ENCODE peak calls at places on chromosome 21, in seven cellular contexts. P is sigmoid colon, B is H1, V is K562, E is SK-N-SH, G is tibial nerve, D is transverse colon. S is an unnamed sample.

GRCh38 chr21:30268608-30269197 is 14.0 kb downstream of the KRTAP24-1 start:
- DNase-seq in V (peak), P (no peak), D (no peak), G (no peak), B (no peak), E (peak), S (no peak)

GRCh38 chr21:39055167-39055767 is 128.0 kb downstream of the PSMG1 start:
- DNase-seq in B (no peak), P (no peak), D (no peak), G (no peak), V (no peak), E (no peak), S (no peak)

GRCh38 chr21:8990326-8991087 is 1530.9 kb upstream of the TPTE start:
- DNase-seq in P (peak), B (no peak), G (no peak), E (no peak), D (no peak), V (no peak), S (no peak)

GRCh38 chr21:39661740-39662139 is 49.0 kb downstream of the B3GALT5 start:
- DNase-seq in V (no peak), B (no peak), E (no peak), P (no peak), G (no peak), D (no peak), S (no peak)

GRCh38 chr21:41124626-41125240 is 43.2 kb upstream of the BACE2 start:
- DNase-seq in E (no peak), B (no peak), V (no peak), P (no peak), G (no peak), D (no peak), S (no peak)

GRCh38 chr21:38993561-38993960 is 187.8 kb downstream of the ETS2 start:
- DNase-seq in D (peak), G (no peak), V (no peak), B (no peak), E (no peak), P (peak), S (no peak)

GRCh38 chr21:39155578-39155977 is 27.7 kb downstream of the PSMG1 start:
- DNase-seq in E (no peak), B (no peak), G (no peak), P (no peak), V (no peak), D (no peak), S (no peak)

GRCh38 chr21:38170283-38170682 is 86.5 kb upstream of the KCNJ15 start:
- DNase-seq in P (no peak), D (no peak), E (no peak), G (no peak), B (peak), V (no peak), S (no peak)

GRCh38 chr21:29287383-29287782 is 11.3 kb upstream of the BACH1 start:
- DNase-seq in B (no peak), V (no peak), G (no peak), E (no peak), P (no peak), D (no peak), S (no peak)

GRCh38 chr21:14753069-14753465 is 207.0 kb upstream of the SAMSN1 start:
- DNase-seq in B (no peak), D (no peak), V (no peak), P (no peak), E (no peak), G (no peak), S (no peak)

GRCh38 chr21:38639782-38640750 is 141.8 kb upstream of the ERG start:
- DNase-seq in B (no peak), G (no peak), D (no peak), E (no peak), V (no peak), P (no peak), S (no peak)

GRCh38 chr21:41725421-41726021 is 41.3 kb downstream of the RIPK4 start:
- DNase-seq in G (no peak), V (no peak), B (no peak), E (no peak), D (no peak), P (no peak), S (no peak)

GRCh38 chr21:37563641-37564340 is 197.2 kb downstream of the DYRK1A start:
- DNase-seq in G (peak), P (peak), E (peak), B (peak), D (peak), V (peak), S (peak)

GRCh38 chr21:37128069-37128468 is 55.0 kb downstream of the TTC3 start:
- DNase-seq in D (no peak), V (no peak), G (no peak), P (no peak), E (no peak), B (no peak), S (peak)

GRCh38 chr21:22044431-22044830 is 1046.2 kb downstream of the NCAM2 start:
- DNase-seq in B (no peak), V (no peak), E (no peak), D (no peak), G (no peak), P (no peak), S (no peak)

GRCh38 chr21:36722370-36723368 is 23.8 kb downstream of the SIM2 start:
- DNase-seq in V (no peak), B (no peak), G (no peak), E (no peak), D (no peak), P (peak), S (no peak)

GRCh38 chr21:39312112-39313041 is 1.1 kb downstream of the BRWD1 start:
- DNase-seq in P (peak), B (peak), G (peak), E (peak), D (peak), V (peak), S (peak)

GRCh38 chr21:35239811-35240219 is 190.7 kb upstream of the RUNX1 start:
- DNase-seq in P (no peak), V (no peak), E (peak), D (no peak), G (no peak), B (no peak), S (peak)
- H3K4me3 ChIP-seq in P (no peak), V (no peak), E (peak), D (no peak), G (no peak), B (no peak), S (no peak)

GRCh38 chr21:33655591-33656221 is 13.4 kb downstream of the ITSN1 start:
- DNase-seq in G (no peak), V (peak), B (no peak), P (no peak), D (no peak), E (no peak), S (peak)
- TF ChIP-seq EP300 in G (no peak), V (no peak), B (no peak), P (no peak), D (no peak), E (no peak), S (no peak)

GRCh38 chr21:42737969-42738590 is 84.7 kb downstream of the PDE9A start:
- DNase-seq in D (peak), V (no peak), E (no peak), G (no peak), P (peak), B (no peak), S (peak)
- H3K4me3 ChIP-seq in D (no peak), V (no peak), E (no peak), G (no peak), P (no peak), B (no peak), S (no peak)

DNA sequence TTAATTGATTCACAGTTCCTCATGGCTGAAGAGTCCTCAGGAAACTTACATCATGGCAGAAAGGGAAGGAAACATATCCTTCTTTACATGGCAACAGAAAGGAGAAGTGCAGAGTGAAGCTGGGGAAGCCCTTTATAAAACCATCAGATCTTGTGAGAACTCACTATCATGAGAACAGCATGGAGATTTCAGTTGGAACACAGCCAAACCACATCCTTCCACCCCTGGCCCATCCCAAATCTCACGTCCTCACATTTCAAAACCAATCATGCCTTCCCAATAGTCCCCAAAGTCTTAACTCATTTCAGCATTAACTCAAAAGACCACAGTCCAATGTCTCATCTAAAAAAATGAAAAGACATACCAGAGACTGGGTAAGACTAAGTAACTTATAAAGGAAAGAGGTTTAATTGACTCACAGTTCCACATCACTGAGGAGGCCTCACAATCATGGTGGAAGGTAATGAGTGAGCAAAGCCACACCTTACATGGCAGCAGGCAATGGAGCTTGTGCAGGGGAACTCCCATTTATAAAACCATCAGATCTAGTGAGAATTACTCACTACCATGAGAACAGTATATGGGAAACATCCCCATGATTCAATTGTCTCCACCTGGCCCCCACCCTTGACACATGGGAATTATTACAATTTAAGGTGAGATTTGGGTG is 105.2 kb downstream of the MRPL39 start:
- DNase-seq in B (no peak), P (no peak), D (no peak), V (no peak), E (no peak), G (no peak), S (peak)
- TF ChIP-seq EP300 in B (no peak), P (no peak), D (no peak), V (no peak), E (no peak), G (peak), S (no peak)

DNA sequence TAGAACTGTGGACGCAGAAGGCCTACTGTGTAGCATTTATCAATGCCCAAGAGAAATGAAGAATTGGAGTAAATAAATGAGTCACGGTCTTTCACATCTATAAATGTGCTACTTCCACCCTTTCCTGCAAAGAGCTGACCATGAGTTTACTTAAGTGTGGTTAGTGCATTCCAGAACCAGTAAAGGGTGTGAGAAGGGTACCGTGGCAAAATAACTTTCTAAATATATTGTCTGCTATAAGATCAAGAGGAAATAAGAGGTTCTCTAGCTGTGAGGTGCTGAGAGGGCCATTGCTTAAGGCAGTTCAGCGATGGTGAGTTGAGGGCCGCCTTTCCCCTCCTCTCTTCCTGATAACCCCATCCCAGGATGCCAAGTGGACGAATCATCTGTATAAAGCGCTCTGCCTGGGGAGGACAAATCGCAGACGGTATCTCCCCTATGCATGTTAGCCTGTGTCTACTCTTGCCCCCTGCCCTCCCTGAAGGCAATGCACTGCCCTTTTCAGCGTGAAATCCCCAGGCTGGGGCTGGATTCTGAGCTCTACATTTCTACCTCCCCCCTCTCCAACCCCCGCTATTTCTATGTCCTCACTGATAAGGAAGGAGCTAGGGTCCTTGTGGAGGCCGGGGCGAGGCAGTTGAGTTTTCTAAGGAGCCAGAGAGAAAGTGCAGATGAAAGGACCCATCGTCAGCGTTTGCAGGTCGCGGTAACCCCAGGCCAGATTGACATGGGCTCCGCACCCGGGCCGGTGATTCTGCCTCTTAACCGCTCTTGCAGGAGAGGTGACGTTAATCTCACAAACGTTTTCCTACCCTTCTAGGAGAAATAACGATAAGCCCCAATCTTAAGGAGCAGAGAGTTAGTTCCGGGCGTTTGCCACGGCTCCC is 1.5 kb upstream of the NCAM2 start:
- DNase-seq in V (no peak), P (no peak), B (no peak), E (no peak), G (no peak), D (no peak), S (peak)
- H3K4me3 ChIP-seq in V (no peak), P (peak), B (peak), E (no peak), G (peak), D (no peak), S (no peak)

GRCh38 chr21:18222346-18222745 is 22.3 kb upstream of the CHODL start:
- DNase-seq in B (no peak), G (no peak), D (no peak), P (no peak), V (no peak), E (no peak), S (no peak)

DNA sequence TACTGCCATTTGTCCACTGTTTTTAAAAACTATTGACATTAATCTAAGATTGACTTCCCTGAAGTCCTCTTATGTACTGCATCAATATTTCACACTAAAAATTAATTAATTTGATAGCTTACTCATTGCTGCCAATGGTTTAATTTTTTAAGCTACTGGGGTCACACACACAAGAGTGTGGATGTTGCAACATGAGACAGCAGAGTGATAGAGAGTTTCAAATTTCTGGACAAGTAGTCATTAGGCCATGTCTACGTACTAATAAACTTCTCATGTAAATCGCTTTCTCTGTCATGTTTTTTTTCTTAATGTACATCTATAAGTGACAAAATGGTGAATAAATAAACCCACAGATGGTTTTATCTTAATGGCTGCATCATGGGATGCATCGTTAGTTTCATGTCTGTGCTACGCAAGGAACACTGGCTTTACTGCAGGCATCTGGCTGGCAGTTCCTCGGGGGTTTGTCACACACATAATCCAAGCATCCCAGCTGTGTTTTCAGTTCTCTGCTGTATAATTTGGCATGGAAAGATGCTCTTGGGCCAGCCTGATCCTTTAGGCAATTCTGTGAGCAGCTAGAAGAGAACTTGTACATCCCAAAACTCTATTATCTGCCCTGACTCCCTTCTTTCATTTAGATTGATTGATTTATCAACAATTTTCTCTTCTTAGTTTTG is 16.4 kb upstream of the CHODL start:
- DNase-seq in E (no peak), G (no peak), B (no peak), P (no peak), V (no peak), D (no peak), S (no peak)
- TF ChIP-seq EP300 in E (no peak), G (no peak), B (no peak), P (no peak), V (no peak), D (no peak), S (no peak)

DNA sequence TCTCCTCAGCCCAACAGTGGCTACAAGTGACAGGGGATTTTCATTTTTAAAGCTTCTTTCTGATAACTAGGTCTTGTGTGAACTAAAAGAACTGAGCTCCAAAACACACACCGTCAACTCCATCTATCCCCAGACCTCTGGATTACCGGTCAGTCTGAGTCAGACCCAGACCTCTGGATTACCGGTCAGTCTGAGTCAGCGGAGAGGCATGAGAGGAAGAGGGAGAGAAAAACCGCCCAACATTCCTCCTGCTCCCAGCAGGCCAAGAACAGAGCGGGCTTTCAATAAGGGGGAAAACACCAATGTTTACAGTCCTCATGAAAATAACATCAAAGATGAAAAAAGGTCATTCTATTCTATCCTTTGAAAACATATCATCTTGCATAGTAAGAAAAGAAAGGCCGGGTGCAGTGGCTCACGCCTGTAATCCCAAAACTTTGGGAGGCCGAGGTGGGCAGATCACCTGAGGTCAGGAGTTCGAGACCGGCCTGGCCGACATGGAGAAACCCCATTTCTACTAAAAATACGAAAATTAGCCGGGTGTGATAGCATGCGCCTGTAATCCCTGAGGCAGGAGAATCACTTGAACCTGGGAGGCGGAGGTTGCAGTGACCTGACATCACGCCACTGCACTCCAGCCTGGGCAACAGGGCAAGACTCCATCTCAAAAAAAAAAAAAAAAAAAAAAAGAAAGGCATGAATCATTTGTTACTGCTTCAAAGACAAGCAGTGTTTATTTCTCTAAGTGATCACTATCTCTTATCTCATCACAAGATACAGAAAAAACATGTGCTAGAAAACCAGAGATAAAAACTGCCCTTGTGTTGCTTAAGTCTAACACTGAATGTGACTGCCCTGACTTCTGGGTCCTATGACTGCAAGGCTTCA is 3.4 kb downstream of the PTTG1IP start:
- DNase-seq in G (no peak), E (no peak), B (no peak), D (peak), P (peak), V (peak), S (no peak)
- H3K4me3 ChIP-seq in G (no peak), E (peak), B (no peak), D (no peak), P (peak), V (peak), S (no peak)

GRCh38 chr21:45366476-45366875 is 38.5 kb upstream of the COL18A1 start:
- DNase-seq in V (no peak), B (no peak), G (no peak), D (no peak), P (no peak), E (no peak), S (no peak)

GRCh38 chr21:45365186-45365607 is 39.8 kb upstream of the COL18A1 start:
- DNase-seq in G (no peak), E (no peak), V (no peak), P (no peak), D (no peak), B (no peak), S (no peak)

GRCh38 chr21:45366931-45367401 is 38.0 kb upstream of the COL18A1 start:
- DNase-seq in G (no peak), D (peak), B (no peak), P (peak), V (peak), E (peak), S (no peak)

GRCh38 chr21:45364464-45365185 is 40.3 kb upstream of the COL18A1 start:
- DNase-seq in G (no peak), B (no peak), E (no peak), V (no peak), P (peak), D (no peak), S (peak)

GRCh38 chr21:45365608-45366241 is 39.2 kb upstream of the COL18A1 start:
- DNase-seq in V (no peak), P (no peak), G (no peak), D (no peak), E (no peak), B (peak), S (no peak)
- TF ChIP-seq EP300 in V (no peak), P (no peak), G (no peak), D (no peak), E (no peak), B (no peak), S (no peak)

DNA sequence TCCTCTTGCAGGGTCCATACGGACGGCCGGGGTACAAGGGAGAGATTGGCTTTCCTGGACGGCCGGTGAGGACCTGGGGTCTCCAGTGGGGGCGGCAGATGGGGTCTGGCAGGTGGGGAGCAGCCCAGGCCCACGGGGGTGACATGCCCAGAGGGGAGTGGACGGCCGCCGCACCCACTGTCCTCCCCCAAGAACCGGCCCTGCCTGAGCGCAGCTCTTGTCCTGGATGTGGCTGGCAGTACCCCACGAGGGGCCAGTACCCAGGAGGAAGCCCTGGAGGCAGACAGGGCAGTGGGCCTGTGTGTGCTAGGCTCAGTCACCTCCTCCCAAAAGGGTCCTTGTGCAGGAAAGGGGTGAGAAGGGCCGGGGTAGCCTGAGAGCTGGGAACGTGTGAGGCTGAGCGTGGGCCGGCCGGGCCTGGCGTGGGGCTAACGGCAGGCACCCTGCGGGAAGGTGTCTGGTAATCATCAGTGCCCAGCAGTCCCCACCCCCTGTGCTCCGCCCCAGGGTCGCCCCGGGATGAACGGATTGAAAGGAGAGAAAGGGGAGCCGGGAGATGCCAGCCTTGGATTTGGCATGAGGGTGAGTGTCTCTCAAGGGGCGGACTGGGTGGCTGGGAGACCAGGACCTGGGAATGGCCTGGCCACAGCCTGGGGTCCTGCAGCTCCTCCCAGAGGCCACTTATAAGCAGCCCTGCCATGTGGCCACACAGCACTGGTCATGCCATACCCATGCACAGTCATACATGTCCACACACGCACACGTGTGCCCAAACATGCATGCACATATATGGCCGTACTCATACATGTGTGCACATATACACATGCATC is 47.2 kb downstream of the SLC19A1 start:
- DNase-seq in G (no peak), E (no peak), B (no peak), V (no peak), P (peak), D (no peak), S (peak)
- H3K4me3 ChIP-seq in G (no peak), E (no peak), B (no peak), V (no peak), P (no peak), D (no peak), S (no peak)

GRCh38 chr21:31777857-31778256 is 45.9 kb upstream of the SCAF4 start:
- DNase-seq in V (no peak), P (no peak), G (no peak), D (peak), B (no peak), E (no peak), S (no peak)
- TF ChIP-seq EP300 in V (no peak), P (no peak), G (no peak), D (no peak), B (no peak), E (no peak), S (no peak)